ENCODE peak calls at places on chromosomes 4 and X, in ten cellular contexts. G is progenitor cell of endocrine pancreas; E is SK-MEL-5; K is NB4; F is NCI-H146; P is left colon; I is EH; W is stimulated activated CD4-positive, alpha-beta T cell treated with anti-CD3 and anti-CD28 coated beads, Interleukin-1b, Interleukin-23, amount 100 ng/mL, for 4 hours; N is osteocyte; B is cardiac muscle cell. S is an unnamed sample.

GRCh38 chrX:79366888-79367749 is at the start of gene ITM2A:
- DNase-seq in G (no peak), E (peak), K (peak), F (no peak), P (peak), I (no peak), W (peak), N (no peak), B (peak), S (no peak)

GRCh38 chrX:103310592-103311400 is at the start of gene BEX2:
- DNase-seq in G (peak), E (peak), K (no peak), F (peak), P (peak), I (peak), W (peak), N (no peak), B (peak), S (no peak)

GRCh38 chrX:125198546-125198945 is 121.1 kb upstream of the TEX13C start:
- DNase-seq in G (no peak), E (no peak), K (no peak), F (no peak), P (no peak), I (no peak), W (no peak), N (no peak), B (no peak), S (no peak)

GRCh38 chr4:152104846-152105462 is 344.1 kb upstream of the GATB start:
- DNase-seq in G (no peak), E (no peak), K (no peak), F (no peak), P (no peak), I (no peak), W (no peak), N (no peak), B (no peak), S (no peak)

GRCh38 chrX:40169193-40170086 is 71.7 kb upstream of the BCOR start:
- DNase-seq in G (no peak), E (peak), K (peak), F (peak), P (peak), I (peak), W (peak), N (peak), B (peak), S (peak)

GRCh38 chr4:151219938-151220337 is 57.0 kb upstream of the PRSS48 start:
- DNase-seq in G (no peak), E (no peak), K (no peak), F (no peak), P (no peak), I (no peak), W (no peak), N (no peak), B (no peak), S (no peak)

GRCh38 chrX:48785525-48786214 is 720 bp upstream of the GATA1 start:
- DNase-seq in G (no peak), E (no peak), K (no peak), F (no peak), P (no peak), I (no peak), W (no peak), N (no peak), B (no peak), S (no peak)

GRCh38 chrX:154717824-154718223 is 33.1 kb downstream of the GAB3 start:
- DNase-seq in G (no peak), E (peak), K (peak), F (peak), P (peak), I (peak), W (no peak), N (no peak), B (no peak), S (peak)

GRCh38 chr4:74755486-74755885 is 38.8 kb downstream of the BTC start:
- DNase-seq in G (no peak), E (no peak), K (no peak), F (no peak), P (peak), I (no peak), W (no peak), N (no peak), B (no peak), S (no peak)

GRCh38 chrX:39477438-39478120 is 620.2 kb downstream of the BCOR start:
- DNase-seq in G (peak), E (peak), K (peak), F (peak), P (peak), I (no peak), W (no peak), N (no peak), B (peak), S (no peak)

GRCh38 chr4:112726041-112726440 is 89.1 kb downstream of the LARP7 start:
- DNase-seq in G (no peak), E (no peak), K (no peak), F (no peak), P (no peak), I (no peak), W (no peak), N (no peak), B (no peak), S (no peak)

GRCh38 chr4:76307670-76308014 is 1.1 kb downstream of the STBD1 start:
- DNase-seq in G (no peak), E (no peak), K (no peak), F (peak), P (peak), I (peak), W (no peak), N (no peak), B (peak), S (no peak)

GRCh38 chr4:143348233-143349077 is 11.8 kb downstream of the GAB1 start:
- DNase-seq in G (no peak), E (no peak), K (no peak), F (no peak), P (peak), I (no peak), W (no peak), N (no peak), B (peak), S (no peak)

GRCh38 chr4:86831262-86832090 is 17.7 kb downstream of the SLC10A6 start:
- DNase-seq in G (no peak), E (peak), K (no peak), F (peak), P (no peak), I (peak), W (no peak), N (no peak), B (no peak), S (no peak)

GRCh38 chr4:139839664-139840063 is 174.0 kb downstream of the MGST2 start:
- DNase-seq in G (no peak), E (no peak), K (no peak), F (peak), P (no peak), I (no peak), W (no peak), N (no peak), B (no peak), S (no peak)

GRCh38 chr4:3308691-3309090 is 15.9 kb downstream of the RGS12 start:
- DNase-seq in G (no peak), E (no peak), K (no peak), F (peak), P (no peak), I (no peak), W (no peak), N (no peak), B (no peak), S (no peak)

GRCh38 chr4:153232768-153233167 is 28.5 kb downstream of the TRIM2 start:
- DNase-seq in G (no peak), E (no peak), K (no peak), F (peak), P (peak), I (peak), W (no peak), N (no peak), B (peak), S (peak)

GRCh38 chr4:36351082-36351666 is 69.8 kb downstream of the DTHD1 start:
- DNase-seq in G (peak), E (peak), K (peak), F (peak), P (peak), I (no peak), W (peak), N (no peak), B (peak), S (peak)

GRCh38 chrX:48937065-48937907 is 18.5 kb upstream of the PIM2 start:
- DNase-seq in G (no peak), E (peak), K (peak), F (no peak), P (peak), I (no peak), W (peak), N (no peak), B (peak), S (peak)